ENCODE peak calls at places on chromosomes 7 and 10, in six cellular contexts. One of them, this sample, is unnamed. For H3K9me3, the result is how much of the 10 kb centered on the place peaks cover.

GRCh38 chr7:112596981-112597380 is 116.2 kb downstream of the LSMEM1 start:
- DNase-seq in A549: no peak
- DNase-seq in esophagus squamous epithelium: no peak
- DNase-seq in BE2C: no peak
- DNase-seq in neural progenitor cell: no peak
- DNase-seq in IMR-90: no peak
- DNase-seq in this sample: no peak

GRCh38 chr10:33618196-33618595 is 283.7 kb upstream of the NRP1 start:
- DNase-seq in A549: no peak
- DNase-seq in esophagus squamous epithelium: no peak
- DNase-seq in BE2C: no peak
- DNase-seq in neural progenitor cell: no peak
- DNase-seq in IMR-90: no peak
- DNase-seq in this sample: no peak

GRCh38 chr7:50656141-50656895 is 91.1 kb upstream of the DDC start:
- DNase-seq in A549: no peak
- DNase-seq in esophagus squamous epithelium: no peak
- DNase-seq in BE2C: no peak
- DNase-seq in neural progenitor cell: no peak
- DNase-seq in IMR-90: no peak
- DNase-seq in this sample: no peak

GRCh38 chr7:41287559-41288335 is 415.1 kb downstream of the INHBA start:
- DNase-seq in A549: no peak
- DNase-seq in esophagus squamous epithelium: no peak
- DNase-seq in BE2C: no peak
- DNase-seq in neural progenitor cell: no peak
- DNase-seq in IMR-90: no peak
- DNase-seq in this sample: no peak

GRCh38 chr10:21264271-21264670 is 261.2 kb downstream of the SKIDA1 start:
- DNase-seq in A549: no peak
- DNase-seq in esophagus squamous epithelium: no peak
- DNase-seq in BE2C: no peak
- DNase-seq in neural progenitor cell: no peak
- DNase-seq in IMR-90: no peak
- DNase-seq in this sample: no peak

GRCh38 chr7:108824840-108825540 is 255.3 kb downstream of the DNAJB9 start:
- DNase-seq in A549: peak
- DNase-seq in esophagus squamous epithelium: no peak
- DNase-seq in BE2C: no peak
- DNase-seq in neural progenitor cell: no peak
- DNase-seq in IMR-90: peak
- DNase-seq in this sample: no peak

GRCh38 chr7:98286093-98286525 is 4.6 kb downstream of the BRI3 start:
- DNase-seq in A549: peak
- DNase-seq in esophagus squamous epithelium: no peak
- DNase-seq in BE2C: no peak
- DNase-seq in neural progenitor cell: no peak
- DNase-seq in IMR-90: peak
- DNase-seq in this sample: peak

GRCh38 chr7:107879400-107880035 is 11.5 kb upstream of the DLD start:
- DNase-seq in A549: peak
- DNase-seq in esophagus squamous epithelium: no peak
- DNase-seq in BE2C: peak
- DNase-seq in neural progenitor cell: peak
- DNase-seq in IMR-90: peak
- DNase-seq in this sample: peak

GRCh38 chr10:30902621-30903396 is 128.9 kb downstream of the ZNF438 start:
- DNase-seq in A549: no peak
- DNase-seq in esophagus squamous epithelium: no peak
- DNase-seq in BE2C: no peak
- DNase-seq in neural progenitor cell: no peak
- DNase-seq in IMR-90: no peak
- DNase-seq in this sample: no peak

GRCh38 chr7:150633926-150634325 is 1.7 kb upstream of the GIMAP6 start:
- DNase-seq in A549: no peak
- DNase-seq in esophagus squamous epithelium: no peak
- DNase-seq in BE2C: no peak
- DNase-seq in neural progenitor cell: no peak
- DNase-seq in IMR-90: no peak
- DNase-seq in this sample: no peak

GRCh38 chr7:46198691-46199090 is 277.6 kb upstream of the IGFBP3 start:
- DNase-seq in A549: no peak
- DNase-seq in esophagus squamous epithelium: no peak
- DNase-seq in BE2C: no peak
- DNase-seq in neural progenitor cell: no peak
- DNase-seq in IMR-90: peak
- DNase-seq in this sample: no peak

GRCh38 chr7:13713092-13713491 is 276.4 kb downstream of the ETV1 start:
- DNase-seq in A549: no peak
- DNase-seq in esophagus squamous epithelium: no peak
- DNase-seq in BE2C: no peak
- DNase-seq in neural progenitor cell: no peak
- DNase-seq in IMR-90: no peak
- DNase-seq in this sample: no peak

DNA sequence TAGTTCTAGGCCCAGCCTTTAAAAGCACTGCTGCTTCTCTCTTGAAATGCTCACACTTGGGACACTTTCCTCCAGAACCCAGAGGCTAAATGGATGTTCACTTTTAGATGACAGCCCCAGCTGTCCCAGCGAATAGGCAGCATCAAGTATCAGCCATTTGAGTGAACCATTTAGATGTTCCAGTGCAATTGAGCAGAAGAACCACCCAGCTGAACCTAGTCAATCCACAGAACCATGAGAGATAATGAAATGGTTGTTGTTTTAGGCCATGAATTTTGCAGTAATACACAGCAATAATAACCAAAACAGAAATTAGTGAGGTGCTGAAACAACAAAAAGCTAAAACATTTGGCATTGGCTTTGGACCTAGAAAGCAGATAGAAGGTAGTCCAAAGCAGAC is 273.9 kb downstream of the ETV1 start:
- DNase-seq in A549: no peak
- DNase-seq in esophagus squamous epithelium: no peak
- DNase-seq in BE2C: no peak
- DNase-seq in neural progenitor cell: no peak
- DNase-seq in IMR-90: no peak
- DNase-seq in this sample: no peak
- H3K9me3 ChIP-seq in A549: under half
- H3K9me3 ChIP-seq in esophagus squamous epithelium: under half
- H3K9me3 ChIP-seq in BE2C: under half
- H3K9me3 ChIP-seq in neural progenitor cell: under half
- H3K9me3 ChIP-seq in IMR-90: under half
- H3K9me3 ChIP-seq in this sample: under half

GRCh38 chr10:17473228-17473950 is 19.0 kb upstream of the ST8SIA6 start:
- DNase-seq in A549: no peak
- DNase-seq in esophagus squamous epithelium: no peak
- DNase-seq in BE2C: no peak
- DNase-seq in neural progenitor cell: no peak
- DNase-seq in IMR-90: no peak
- DNase-seq in this sample: no peak

GRCh38 chr10:17476073-17476472 is 21.7 kb upstream of the ST8SIA6 start:
- DNase-seq in A549: no peak
- DNase-seq in esophagus squamous epithelium: no peak
- DNase-seq in BE2C: no peak
- DNase-seq in neural progenitor cell: no peak
- DNase-seq in IMR-90: no peak
- DNase-seq in this sample: no peak

GRCh38 chr10:17472481-17473227 is 18.3 kb upstream of the ST8SIA6 start:
- DNase-seq in A549: no peak
- DNase-seq in esophagus squamous epithelium: no peak
- DNase-seq in BE2C: no peak
- DNase-seq in neural progenitor cell: no peak
- DNase-seq in IMR-90: no peak
- DNase-seq in this sample: no peak

GRCh38 chr10:17475661-17476060 is 21.3 kb upstream of the ST8SIA6 start:
- DNase-seq in A549: no peak
- DNase-seq in esophagus squamous epithelium: no peak
- DNase-seq in BE2C: no peak
- DNase-seq in neural progenitor cell: no peak
- DNase-seq in IMR-90: no peak
- DNase-seq in this sample: no peak

GRCh38 chr10:17474595-17474994 is 20.2 kb upstream of the ST8SIA6 start:
- DNase-seq in A549: peak
- DNase-seq in esophagus squamous epithelium: no peak
- DNase-seq in BE2C: no peak
- DNase-seq in neural progenitor cell: no peak
- DNase-seq in IMR-90: peak
- DNase-seq in this sample: no peak
- TF ChIP-seq CTCF in A549: peak
- TF ChIP-seq CTCF in esophagus squamous epithelium: no peak
- TF ChIP-seq CTCF in BE2C: no peak
- TF ChIP-seq CTCF in neural progenitor cell: no peak
- TF ChIP-seq CTCF in IMR-90: peak
- TF ChIP-seq CTCF in this sample: peak

DNA sequence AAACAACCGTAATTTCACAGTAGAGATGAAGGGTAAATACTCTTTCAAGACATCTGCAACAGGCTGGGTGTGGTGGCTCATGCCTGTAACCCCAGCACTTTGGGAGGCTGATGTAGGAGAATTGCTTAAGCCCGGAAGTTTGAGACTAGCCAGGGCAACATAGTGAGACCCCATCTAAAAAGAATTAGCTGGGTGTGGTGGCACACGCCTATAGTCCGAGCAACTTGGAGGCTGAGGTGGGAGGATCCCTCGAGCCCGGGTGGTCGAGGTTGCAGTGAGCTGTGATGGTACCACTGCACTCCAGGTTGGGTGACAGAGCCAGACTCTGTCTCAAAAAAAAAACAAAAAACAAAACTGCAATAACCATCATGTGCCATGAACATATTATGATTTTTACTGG is 71.8 kb downstream of the PFKFB3 start:
- DNase-seq in A549: no peak
- DNase-seq in esophagus squamous epithelium: no peak
- DNase-seq in BE2C: no peak
- DNase-seq in neural progenitor cell: no peak
- DNase-seq in IMR-90: no peak
- DNase-seq in this sample: no peak
- H3K4me3 ChIP-seq in A549: peak
- H3K4me3 ChIP-seq in esophagus squamous epithelium: no peak
- H3K4me3 ChIP-seq in BE2C: no peak
- H3K4me3 ChIP-seq in neural progenitor cell: no peak
- H3K4me3 ChIP-seq in IMR-90: no peak
- H3K4me3 ChIP-seq in this sample: no peak

GRCh38 chr7:122303971-122304603 is 463 bp downstream of the FEZF1 start:
- DNase-seq in A549: no peak
- DNase-seq in esophagus squamous epithelium: no peak
- DNase-seq in BE2C: no peak
- DNase-seq in neural progenitor cell: peak
- DNase-seq in IMR-90: no peak
- DNase-seq in this sample: no peak
- H3K9me3 ChIP-seq in A549: under half
- H3K9me3 ChIP-seq in esophagus squamous epithelium: under half
- H3K9me3 ChIP-seq in BE2C: under half
- H3K9me3 ChIP-seq in neural progenitor cell: under half
- H3K9me3 ChIP-seq in IMR-90: under half
- H3K9me3 ChIP-seq in this sample: under half

GRCh38 chr7:142853739-142854504 is 954 bp upstream of the EPHB6 start:
- DNase-seq in A549: peak
- DNase-seq in esophagus squamous epithelium: peak
- DNase-seq in BE2C: peak
- DNase-seq in neural progenitor cell: peak
- DNase-seq in IMR-90: peak
- DNase-seq in this sample: peak

GRCh38 chr7:142854505-142855400 is at the start of gene EPHB6:
- DNase-seq in A549: peak
- DNase-seq in esophagus squamous epithelium: no peak
- DNase-seq in BE2C: peak
- DNase-seq in neural progenitor cell: peak
- DNase-seq in IMR-90: peak
- DNase-seq in this sample: peak

GRCh38 chr7:142856565-142857245 is 1.8 kb downstream of the EPHB6 start:
- DNase-seq in A549: no peak
- DNase-seq in esophagus squamous epithelium: no peak
- DNase-seq in BE2C: no peak
- DNase-seq in neural progenitor cell: no peak
- DNase-seq in IMR-90: no peak
- DNase-seq in this sample: no peak

GRCh38 chr7:142855756-142856564 is 1.1 kb downstream of the EPHB6 start:
- DNase-seq in A549: no peak
- DNase-seq in esophagus squamous epithelium: no peak
- DNase-seq in BE2C: no peak
- DNase-seq in neural progenitor cell: no peak
- DNase-seq in IMR-90: no peak
- DNase-seq in this sample: no peak

DNA sequence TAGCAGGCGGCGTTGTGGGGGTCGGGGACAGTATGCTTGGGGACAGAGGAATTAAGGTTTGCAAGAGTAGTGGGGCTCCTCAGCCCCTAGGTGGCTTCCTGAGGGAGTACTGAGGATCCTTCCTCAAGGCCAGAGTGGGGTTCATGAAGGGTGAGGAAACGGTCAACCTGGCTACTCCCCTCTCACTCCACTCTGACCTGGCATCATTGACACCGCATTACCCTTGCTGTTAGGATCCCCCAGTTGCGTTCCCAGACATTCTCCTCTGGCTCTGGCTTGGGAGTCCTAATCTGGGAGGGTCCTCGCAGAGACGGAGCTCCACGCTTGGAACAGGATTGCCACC is 496 bp downstream of the EPHB6 start:
- DNase-seq in A549: no peak
- DNase-seq in esophagus squamous epithelium: no peak
- DNase-seq in BE2C: no peak
- DNase-seq in neural progenitor cell: peak
- DNase-seq in IMR-90: no peak
- DNase-seq in this sample: peak
- TF ChIP-seq CTCF in A549: no peak
- TF ChIP-seq CTCF in esophagus squamous epithelium: no peak
- TF ChIP-seq CTCF in BE2C: no peak
- TF ChIP-seq CTCF in neural progenitor cell: peak
- TF ChIP-seq CTCF in IMR-90: no peak
- TF ChIP-seq CTCF in this sample: no peak